ENCODE peak calls at places on chromosomes 11 and 22, in seven cellular contexts. A is foreskin fibroblast; K is CD8-positive, alpha-beta memory T cell; B is iPS DF 19.7; R is HTR-8/SVneo; W is fibroblast of pulmonary artery; M is HFF-Myc. H is an unnamed sample.
A peak's percentile ranks its signal among the peaks of the same experiment; 100 is the strongest.

GRCh38 chr11:88418508-88418907 is 81.0 kb upstream of the CTSC start:
- DNase-seq in A (no peak), K (no peak), B (no peak), R (no peak), W (no peak), M (no peak), H (no peak)

GRCh38 chr11:7639643-7640025 is 33.7 kb downstream of the CYB5R2 start:
- DNase-seq in A (no peak), K (no peak), B (no peak), R (no peak), W (no peak), M (no peak), H (no peak)

GRCh38 chr11:8267831-8268529 is 4.3 kb upstream of the LMO1 start:
- DNase-seq in A (peak; percentile 25), K (no peak), B (no peak), R (no peak), W (no peak), M (no peak), H (no peak)

GRCh38 chr22:50562523-50563409 is at the start of gene SYCE3:
- DNase-seq in A (peak; percentile 94), K (peak; percentile 97), B (peak; percentile 45), R (peak; percentile 92), W (peak; percentile 86), M (peak; percentile 47), H (peak; percentile 72)

GRCh38 chr11:106021181-106021966 is 666 bp downstream of the MSANTD4 start:
- DNase-seq in A (peak; percentile 63), K (no peak), B (no peak), R (peak; percentile 3), W (peak; percentile 75), M (no peak), H (peak; percentile 77)

GRCh38 chr11:103907548-103908455 is 128.6 kb upstream of the DDI1 start:
- DNase-seq in A (peak; percentile 50), K (no peak), B (no peak), R (peak; percentile 11), W (peak; percentile 64), M (no peak), H (peak; percentile 68)

GRCh38 chr11:9574806-9575530 is 1.5 kb downstream of the WEE1 start:
- DNase-seq in A (peak; percentile 92), K (no peak), B (no peak), R (peak; percentile 55), W (peak; percentile 92), M (peak; percentile 61), H (peak; percentile 85)

GRCh38 chr11:75800136-75800675 is 14.8 kb upstream of the UVRAG start:
- DNase-seq in A (no peak), K (no peak), B (no peak), R (no peak), W (no peak), M (no peak), H (no peak)

GRCh38 chr11:70628881-70629844 is 230.8 kb downstream of the CTTN start:
- DNase-seq in A (peak; percentile 21), K (no peak), B (no peak), R (no peak), W (no peak), M (no peak), H (no peak)

GRCh38 chr22:39419096-39419495 is 19.5 kb downstream of the TAB1 start:
- DNase-seq in A (no peak), K (no peak), B (no peak), R (no peak), W (no peak), M (no peak), H (no peak)

GRCh38 chr11:17273668-17274321 is 2.7 kb upstream of the NUCB2 start:
- DNase-seq in A (no peak), K (no peak), B (peak; percentile 25), R (no peak), W (no peak), M (no peak), H (no peak)

GRCh38 chr11:111101836-111102235 is 143.7 kb upstream of the POU2AF2 start:
- DNase-seq in A (no peak), K (no peak), B (no peak), R (no peak), W (no peak), M (no peak), H (no peak)

GRCh38 chr11:63635762-63636465 is 21.7 kb upstream of the PLAAT3 start:
- DNase-seq in A (peak; percentile 75), K (peak; percentile 57), B (peak; percentile 59), R (peak; percentile 71), W (peak; percentile 79), M (peak; percentile 32), H (peak; percentile 41)

H was measured in fibroblast of lung.